ENCODE peak calls at places on chromosomes 12 and 14, in seven cellular contexts. N, W, E, I, G, T and M are unnamed samples.

GRCh38 chr14:99524804-99525698 is 43.8 kb downstream of the CCNK start:
- DNase-seq in N (no peak), I (no peak), G (no peak), T (no peak), E (peak), W (peak), M (no peak)

GRCh38 chr14:86777950-86778602 is 1214.9 kb downstream of the GALC start:
- DNase-seq in N (no peak), W (no peak), E (no peak), I (peak), G (no peak), T (no peak), M (no peak)

GRCh38 chr12:6341439-6342139 is at the start of gene TNFRSF1A:
- DNase-seq in G (peak), N (no peak), W (peak), E (peak), I (peak), T (peak), M (no peak)

GRCh38 chr12:41983394-41983793 is 161.3 kb downstream of the GXYLT1 start:
- DNase-seq in T (no peak), W (no peak), N (no peak), G (no peak), E (no peak), I (no peak), M (no peak)

GRCh38 chr14:72801381-72801812 is 92.5 kb downstream of the DPF3 start:
- DNase-seq in W (no peak), T (no peak), N (no peak), E (no peak), G (peak), I (peak), M (no peak)

GRCh38 chr12:15001733-15002471 is 29.1 kb downstream of the PDE6H start:
- DNase-seq in I (no peak), G (no peak), T (peak), W (peak), E (peak), N (no peak), M (no peak)

GRCh38 chr12:82619644-82620043 is 67.1 kb upstream of the TMTC2 start:
- DNase-seq in W (no peak), I (no peak), N (no peak), T (no peak), E (no peak), G (no peak), M (no peak)

GRCh38 chr14:49999216-49999761 is 106.4 kb downstream of the ARF6 start:
- DNase-seq in N (peak), T (peak), W (peak), I (peak), E (peak), G (peak), M (peak)

GRCh38 chr12:22459872-22460490 is 84.4 kb downstream of the C2CD5 start:
- DNase-seq in T (no peak), E (no peak), I (no peak), W (no peak), N (no peak), G (peak), M (peak)

GRCh38 chr12:29153231-29153630 is 4.2 kb downstream of the FAR2 start:
- DNase-seq in E (no peak), N (no peak), G (peak), W (no peak), T (no peak), I (no peak), M (no peak)

GRCh38 chr14:86363576-86363975 is 833.6 kb downstream of the FLRT2 start:
- DNase-seq in I (no peak), E (no peak), W (no peak), G (no peak), T (no peak), N (no peak), M (no peak)

GRCh38 chr14:33165144-33165925 is 226.7 kb downstream of the NPAS3 start:
- DNase-seq in W (no peak), N (no peak), T (no peak), I (peak), G (no peak), E (no peak), M (no peak)

GRCh38 chr12:43402431-43402830 is 149.6 kb downstream of the ADAMTS20 start:
- DNase-seq in N (no peak), I (no peak), G (no peak), W (no peak), T (no peak), E (no peak), M (no peak)

GRCh38 chr14:53430870-53431269 is 277.7 kb upstream of the DDHD1 start:
- DNase-seq in G (no peak), E (no peak), W (no peak), T (no peak), N (no peak), I (no peak), M (no peak)

GRCh38 chr14:53437858-53438257 is 284.7 kb upstream of the DDHD1 start:
- DNase-seq in I (no peak), N (no peak), E (no peak), W (no peak), T (no peak), G (no peak), M (no peak)

DNA sequence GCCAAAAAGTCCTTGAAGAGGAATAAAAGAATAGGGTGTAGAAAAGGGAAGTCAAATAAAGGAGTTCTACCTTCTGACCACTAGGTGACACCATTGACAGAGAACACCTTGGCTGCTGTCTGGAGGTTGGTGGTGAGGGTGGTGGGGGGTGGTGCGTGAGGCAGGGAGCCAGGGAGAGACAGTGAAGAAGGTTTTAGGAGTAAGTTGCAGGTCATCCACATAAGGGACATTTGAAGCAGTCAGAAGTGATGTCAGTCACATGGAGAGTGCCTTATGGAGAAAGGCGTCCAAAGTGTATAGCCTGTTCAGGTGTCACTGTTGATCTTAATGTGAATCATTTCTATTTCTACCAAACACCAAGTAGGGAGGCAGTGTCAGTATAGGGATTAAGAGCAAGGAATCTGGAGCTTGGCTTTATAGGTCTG is 279.3 kb upstream of the DDHD1 start:
- DNase-seq in N (no peak), I (peak), E (no peak), W (no peak), G (peak), T (no peak), M (peak)
- TF ChIP-seq CTCF in N (peak), I (peak), E (peak), W (peak), G (peak), T (peak), M (peak)

DNA sequence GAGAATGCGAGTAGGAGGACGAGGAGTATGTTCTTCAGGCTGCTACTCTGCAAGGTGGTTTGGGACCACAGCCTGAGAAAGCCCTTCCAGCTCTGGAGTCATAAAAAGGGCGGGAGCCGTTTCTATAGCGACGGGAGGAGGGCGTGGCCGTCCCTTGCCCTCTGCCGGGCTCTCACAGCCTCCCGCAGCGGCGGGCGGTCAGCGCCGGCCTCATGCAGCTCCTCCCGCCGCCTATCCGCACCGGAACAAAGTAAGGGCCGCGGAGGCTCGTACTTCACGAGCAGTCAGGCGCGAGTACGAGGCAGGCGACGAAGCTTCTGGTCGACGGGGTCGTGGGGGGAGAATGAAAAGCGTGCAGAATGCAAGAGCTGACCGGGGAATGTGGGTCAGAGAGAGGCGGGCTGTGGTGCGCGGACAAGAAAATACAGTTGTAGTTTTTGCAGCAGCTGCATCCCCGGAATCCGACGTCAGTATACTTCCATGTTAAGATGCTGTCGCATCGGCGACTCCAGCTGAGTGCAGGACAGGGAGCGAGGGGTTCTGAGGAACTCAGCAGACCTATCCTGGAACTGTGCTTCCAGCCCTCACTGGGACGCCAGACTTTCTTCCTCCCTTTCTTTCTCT is at the start of gene DYRK4:
- DNase-seq in W (peak), E (peak), T (peak), I (peak), G (no peak), N (no peak), M (no peak)
- H3K4me3 ChIP-seq in W (no peak), E (peak), T (no peak), I (peak), G (no peak), N (no peak), M (no peak)

DNA sequence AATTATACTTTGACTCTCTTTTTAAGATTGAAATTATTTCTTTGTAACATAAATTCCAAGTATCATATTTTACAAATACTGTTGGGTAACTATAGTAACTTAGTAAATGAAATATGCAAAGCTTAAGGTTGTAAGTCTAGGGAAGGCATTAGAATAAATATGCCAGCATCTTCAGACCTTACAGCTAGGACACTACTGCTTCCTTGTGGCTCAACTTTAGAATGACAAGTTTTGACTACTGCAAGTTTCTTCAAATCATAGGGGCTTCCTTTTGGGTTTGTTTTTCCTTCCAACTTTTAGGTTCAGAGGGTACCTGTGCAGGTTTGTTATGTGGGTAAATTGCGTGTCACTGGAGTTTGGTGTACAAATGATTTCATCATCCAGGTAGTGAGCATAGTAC is 17.7 kb upstream of the ANP32D start:
- DNase-seq in W (no peak), T (no peak), E (no peak), N (no peak), G (peak), I (no peak), M (peak)
- TF ChIP-seq CTCF in W (no peak), T (no peak), E (peak), N (no peak), G (peak), I (peak), M (peak)

GRCh38 chr14:101472518-101472849 is 88.8 kb upstream of the DIO3 start:
- DNase-seq in N (no peak), W (no peak), E (no peak), T (no peak), I (no peak), G (no peak), M (no peak)

GRCh38 chr14:101471723-101472517 is 89.4 kb upstream of the DIO3 start:
- DNase-seq in T (no peak), G (no peak), I (no peak), E (peak), W (no peak), N (no peak), M (no peak)

GRCh38 chr14:101467181-101467926 is 93.9 kb upstream of the DIO3 start:
- DNase-seq in N (no peak), T (no peak), G (no peak), E (no peak), W (no peak), I (no peak), M (no peak)

GRCh38 chr14:101469382-101470251 is 91.7 kb upstream of the DIO3 start:
- DNase-seq in N (no peak), I (no peak), E (peak), G (no peak), T (no peak), W (no peak), M (no peak)

DNA sequence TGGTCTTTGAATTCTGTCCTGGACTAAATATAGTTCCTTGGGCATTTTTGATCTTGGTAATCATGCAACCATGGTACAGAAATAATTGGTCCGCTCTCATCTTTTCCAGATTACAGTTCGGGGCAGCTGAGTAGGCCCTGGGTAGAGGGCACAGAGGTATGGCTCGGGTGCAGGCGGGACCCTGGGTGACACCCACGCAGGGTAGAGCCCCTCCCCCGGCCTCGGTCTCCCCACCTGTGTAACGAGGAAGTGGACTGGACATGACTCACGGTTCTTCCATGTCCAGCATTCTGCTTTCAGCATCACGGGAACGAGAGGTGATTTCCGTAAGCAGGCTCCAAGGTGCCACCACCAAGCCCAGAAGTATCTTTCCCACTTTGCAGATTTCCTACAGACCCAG is 91.0 kb upstream of the DIO3 start:
- DNase-seq in N (no peak), I (no peak), T (no peak), W (no peak), G (no peak), E (peak), M (no peak)
- H3K4me3 ChIP-seq in N (no peak), I (no peak), T (no peak), W (no peak), G (no peak), E (no peak), M (no peak)

GRCh38 chr14:57884175-57884574 is 18.3 kb upstream of the SLC35F4 start:
- DNase-seq in N (no peak), W (no peak), G (no peak), I (no peak), E (no peak), T (no peak), M (no peak)
- TF ChIP-seq CTCF in N (no peak), W (no peak), G (no peak), I (peak), E (no peak), T (no peak), M (no peak)

GRCh38 chr12:51914034-51914923 is 7.0 kb downstream of the ACVRL1 start:
- DNase-seq in W (no peak), G (no peak), I (no peak), N (no peak), E (no peak), T (no peak), M (no peak)

GRCh38 chr12:51911788-51912711 is 4.7 kb downstream of the ACVRL1 start:
- DNase-seq in T (no peak), E (no peak), W (peak), N (no peak), G (no peak), I (no peak), M (no peak)

GRCh38 chr12:51915003-51915625 is 7.8 kb downstream of the ACVRL1 start:
- DNase-seq in W (no peak), I (no peak), T (no peak), E (no peak), G (no peak), N (no peak), M (no peak)

GRCh38 chr12:51911307-51911706 is 4.0 kb downstream of the ACVRL1 start:
- DNase-seq in G (no peak), T (no peak), I (no peak), E (no peak), W (no peak), N (no peak), M (no peak)

DNA sequence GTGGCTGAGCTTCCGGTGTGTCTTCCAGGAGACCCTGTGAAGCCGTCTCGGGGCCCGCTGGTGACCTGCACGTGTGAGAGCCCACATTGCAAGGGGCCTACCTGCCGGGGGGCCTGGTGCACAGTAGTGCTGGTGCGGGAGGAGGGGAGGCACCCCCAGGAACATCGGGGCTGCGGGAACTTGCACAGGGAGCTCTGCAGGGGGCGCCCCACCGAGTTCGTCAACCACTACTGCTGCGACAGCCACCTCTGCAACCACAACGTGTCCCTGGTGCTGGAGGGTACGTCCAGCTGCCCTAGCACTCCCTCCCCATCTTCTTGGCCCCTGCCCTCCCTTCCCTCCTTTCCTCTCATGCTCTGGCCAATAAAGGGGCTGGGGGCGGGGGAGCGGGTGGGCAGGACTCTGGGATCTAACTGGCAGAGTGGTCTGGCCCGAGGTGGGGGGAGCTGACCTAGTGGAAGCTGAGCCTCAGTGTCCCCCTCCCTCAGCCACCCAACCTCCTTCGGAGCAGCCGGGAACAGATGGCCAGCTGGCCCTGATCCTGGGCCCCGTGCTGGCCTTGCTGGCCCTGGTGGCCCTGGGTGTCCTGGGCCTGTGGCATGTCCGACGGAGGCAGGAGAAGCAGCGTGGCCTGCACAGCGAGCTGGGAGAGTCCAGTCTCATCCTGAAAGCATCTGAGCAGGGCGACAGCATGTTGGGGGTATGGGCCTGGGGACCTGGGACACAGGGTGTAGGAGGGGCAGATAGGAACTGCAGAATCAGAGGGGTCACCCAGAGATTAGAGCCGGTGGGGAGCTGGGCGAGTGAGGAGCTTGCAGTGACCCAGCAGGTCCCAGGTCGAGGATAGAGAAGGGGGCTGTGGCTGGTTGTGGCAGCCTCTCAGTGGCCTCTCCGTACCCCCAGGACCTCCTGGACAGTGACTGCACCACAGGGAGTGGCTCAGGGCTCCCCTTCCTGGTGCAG is 6.0 kb downstream of the ACVRL1 start:
- DNase-seq in I (no peak), W (no peak), E (no peak), T (no peak), N (no peak), G (no peak), M (no peak)
- H3K4me3 ChIP-seq in I (no peak), W (no peak), E (no peak), T (no peak), N (no peak), G (no peak), M (no peak)